ENCODE peak calls at places on chromosomes 2 and 18, in nine cellular contexts. X, G, E, K, F, I, S, Y and D are unnamed samples.

GRCh38 chr2:230795856-230796255 is 68.9 kb upstream of the ITM2C start:
- DNase-seq in E (no peak), G (no peak), Y (no peak), I (no peak), X (no peak), F (no peak), K (peak), S (no peak), D (no peak)

GRCh38 chr2:228866044-228866443 is 405.0 kb downstream of the PID1 start:
- DNase-seq in K (no peak), I (peak), S (no peak), F (no peak), X (no peak), E (no peak), Y (no peak), G (no peak), D (no peak)

GRCh38 chr2:109143214-109144187 is 14.5 kb downstream of the SH3RF3 start:
- DNase-seq in G (no peak), F (no peak), S (no peak), E (no peak), Y (no peak), I (no peak), K (no peak), X (no peak), D (no peak)

GRCh38 chr2:141200191-141200590 is 930.6 kb downstream of the LRP1B start:
- DNase-seq in I (no peak), Y (no peak), F (no peak), S (no peak), K (no peak), X (no peak), G (no peak), E (no peak), D (no peak)

GRCh38 chr2:241224851-241225438 is 36.5 kb downstream of the ANO7 start:
- DNase-seq in K (no peak), G (no peak), Y (no peak), E (no peak), S (no peak), X (no peak), I (peak), F (no peak), D (no peak)

GRCh38 chr2:120561393-120562035 is 174.2 kb upstream of the GLI2 start:
- DNase-seq in E (no peak), Y (no peak), X (no peak), S (no peak), G (no peak), I (no peak), F (no peak), K (no peak), D (no peak)

GRCh38 chr18:75538727-75539126 is 111.2 kb upstream of the SMIM21 start:
- DNase-seq in I (no peak), X (no peak), F (no peak), Y (no peak), S (no peak), G (no peak), E (no peak), K (no peak), D (no peak)

GRCh38 chr2:105582952-105583660 is 161.6 kb upstream of the NCK2 start:
- DNase-seq in E (peak), S (no peak), X (no peak), Y (no peak), F (no peak), K (no peak), G (no peak), I (no peak), D (no peak)

GRCh38 chr2:239137890-239138283 is 262.9 kb downstream of the HDAC4 start:
- DNase-seq in Y (no peak), E (no peak), X (no peak), G (no peak), F (no peak), K (no peak), I (no peak), S (no peak), D (no peak)

GRCh38 chr2:39603436-39603835 is 62.3 kb upstream of the TMEM178A start:
- DNase-seq in Y (no peak), I (no peak), E (no peak), K (no peak), F (no peak), G (no peak), X (no peak), S (no peak), D (no peak)

GRCh38 chr2:28047698-28048097 is 157.2 kb downstream of the BABAM2 start:
- DNase-seq in K (no peak), X (no peak), I (no peak), F (no peak), G (no peak), E (no peak), Y (no peak), S (no peak), D (no peak)

GRCh38 chr2:152465541-152465940 is 130.6 kb downstream of the FMNL2 start:
- DNase-seq in G (no peak), K (no peak), X (no peak), I (no peak), E (no peak), S (no peak), Y (no peak), F (no peak), D (no peak)

GRCh38 chr18:68034293-68034692 is 517.8 kb upstream of the DSEL start:
- DNase-seq in F (no peak), X (no peak), E (no peak), G (no peak), I (no peak), Y (no peak), S (no peak), K (no peak), D (no peak)

GRCh38 chr2:112996635-112997034 is 8.6 kb upstream of the IL36A start:
- DNase-seq in S (no peak), F (no peak), E (peak), G (no peak), Y (no peak), X (peak), K (no peak), I (no peak), D (no peak)

GRCh38 chr2:47288864-47289263 is 114.1 kb upstream of the MSH2 start:
- DNase-seq in I (no peak), E (no peak), F (no peak), S (no peak), K (no peak), G (no peak), Y (no peak), X (no peak), D (no peak)

GRCh38 chr2:120013569-120014223 is 819 bp downstream of the EPB41L5 start:
- DNase-seq in K (no peak), F (no peak), G (no peak), I (no peak), Y (no peak), X (peak), E (peak), S (peak), D (no peak)

GRCh38 chr2:96146151-96146880 is 1.1 kb upstream of the DUSP2 start:
- DNase-seq in S (no peak), G (peak), X (no peak), Y (peak), E (peak), K (peak), I (peak), F (peak), D (no peak)

GRCh38 chr2:56449449-56449860 is 265.7 kb downstream of the CCDC85A start:
- DNase-seq in E (no peak), I (no peak), S (no peak), Y (no peak), X (peak), G (no peak), F (no peak), K (no peak), D (no peak)

GRCh38 chr2:8197101-8197500 is 484.8 kb upstream of the ID2 start:
- DNase-seq in Y (no peak), G (no peak), I (no peak), S (no peak), K (no peak), F (no peak), E (no peak), X (no peak), D (no peak)

GRCh38 chr2:100739735-100740432 is 80.1 kb upstream of the NPAS2 start:
- DNase-seq in S (no peak), Y (no peak), E (no peak), X (no peak), F (no peak), K (no peak), G (no peak), I (no peak), D (no peak)

GRCh38 chr2:17959833-17960232 is 81.4 kb downstream of the KCNS3 start:
- DNase-seq in S (no peak), X (no peak), G (no peak), Y (no peak), I (no peak), F (no peak), E (no peak), K (no peak), D (no peak)

GRCh38 chr2:46036929-46037328 is 260.3 kb upstream of the EPAS1 start:
- DNase-seq in X (no peak), E (no peak), G (no peak), F (no peak), S (no peak), Y (no peak), K (no peak), I (no peak), D (no peak)

GRCh38 chr2:10980886-10981425 is 69.2 kb downstream of the KCNF1 start:
- DNase-seq in I (no peak), G (no peak), K (no peak), E (no peak), X (no peak), S (no peak), Y (no peak), F (no peak), D (no peak)

GRCh38 chr2:164257794-164258193 is 363.5 kb downstream of the GRB14 start:
- DNase-seq in F (no peak), G (no peak), K (no peak), I (no peak), S (no peak), X (no peak), Y (no peak), E (no peak), D (no peak)

GRCh38 chr2:120945091-120945490 is 209.4 kb downstream of the GLI2 start:
- DNase-seq in I (no peak), S (no peak), F (no peak), K (no peak), E (no peak), X (no peak), G (no peak), Y (no peak), D (no peak)

GRCh38 chr2:115118306-115118705 is 675.9 kb downstream of the DPP10 start:
- DNase-seq in K (no peak), S (no peak), I (no peak), G (no peak), Y (no peak), F (no peak), X (no peak), E (no peak), D (no peak)

GRCh38 chr2:225236769-225237323 is 162.7 kb upstream of the NYAP2 start:
- DNase-seq in E (no peak), F (no peak), X (no peak), K (no peak), Y (no peak), I (no peak), G (no peak), S (no peak), D (no peak)

GRCh38 chr18:77055429-77056310 is 76.9 kb downstream of the MBP start:
- DNase-seq in E (no peak), K (no peak), S (no peak), F (no peak), I (peak), G (peak), Y (no peak), X (no peak), D (no peak)
- TF ChIP-seq POLR2AphosphoS5 in E (no peak), K (no peak), S (no peak), F (no peak), I (peak), G (no peak), Y (no peak), X (no peak), D (no peak)

GRCh38 chr2:85647823-85648526 is 20.0 kb downstream of the SFTPB start:
- DNase-seq in G (no peak), E (no peak), F (no peak), I (no peak), S (no peak), Y (no peak), K (no peak), X (no peak), D (no peak)
- TF ChIP-seq POLR2AphosphoS5 in G (no peak), E (no peak), F (no peak), I (no peak), S (no peak), Y (no peak), K (no peak), X (no peak), D (no peak)

GRCh38 chr2:43080626-43081025 is 145.8 kb downstream of the ZFP36L2 start:
- DNase-seq in K (peak), E (no peak), S (no peak), G (no peak), X (no peak), I (peak), F (no peak), Y (no peak), D (no peak)

GRCh38 chr2:43081131-43081745 is 145.2 kb downstream of the ZFP36L2 start:
- DNase-seq in I (no peak), S (no peak), Y (no peak), X (no peak), K (peak), E (no peak), F (no peak), G (no peak), D (no peak)

GRCh38 chr2:43082878-43083261 is 143.5 kb downstream of the ZFP36L2 start:
- DNase-seq in S (no peak), E (no peak), G (no peak), I (peak), X (no peak), K (no peak), Y (no peak), F (no peak), D (no peak)

GRCh38 chr2:43083278-43083677 is 143.1 kb downstream of the ZFP36L2 start:
- DNase-seq in I (peak), X (no peak), Y (no peak), E (no peak), G (no peak), F (no peak), K (peak), S (no peak), D (no peak)

GRCh38 chr2:43082111-43082877 is 144.1 kb downstream of the ZFP36L2 start:
- DNase-seq in E (no peak), K (no peak), G (no peak), I (peak), S (no peak), Y (no peak), X (no peak), F (no peak), D (no peak)
- TF ChIP-seq POLR2AphosphoS5 in E (peak), K (peak), G (no peak), I (peak), S (no peak), Y (no peak), X (no peak), F (no peak), D (peak)

GRCh38 chr18:9716375-9716774 is 8.3 kb downstream of the RAB31 start:
- DNase-seq in G (no peak), I (no peak), X (no peak), S (no peak), E (no peak), K (peak), Y (no peak), F (no peak), D (no peak)

GRCh38 chr18:9716780-9717563 is 8.9 kb downstream of the RAB31 start:
- DNase-seq in S (no peak), G (no peak), I (no peak), K (peak), Y (no peak), E (no peak), X (no peak), F (no peak), D (no peak)

GRCh38 chr18:9721893-9722515 is 13.9 kb downstream of the RAB31 start:
- DNase-seq in Y (no peak), X (no peak), S (no peak), F (no peak), I (no peak), K (peak), G (no peak), E (no peak), D (peak)

GRCh38 chr18:9720327-9720726 is 12.2 kb downstream of the RAB31 start:
- DNase-seq in I (no peak), F (no peak), G (no peak), X (peak), Y (no peak), E (no peak), K (peak), S (no peak), D (no peak)

GRCh38 chr18:9719421-9719981 is 11.4 kb downstream of the RAB31 start:
- DNase-seq in K (peak), I (no peak), G (no peak), S (peak), X (no peak), E (no peak), Y (peak), F (no peak), D (no peak)
- TF ChIP-seq POLR2AphosphoS5 in K (no peak), I (peak), G (no peak), S (peak), X (no peak), E (no peak), Y (peak), F (no peak), D (peak)

DNA sequence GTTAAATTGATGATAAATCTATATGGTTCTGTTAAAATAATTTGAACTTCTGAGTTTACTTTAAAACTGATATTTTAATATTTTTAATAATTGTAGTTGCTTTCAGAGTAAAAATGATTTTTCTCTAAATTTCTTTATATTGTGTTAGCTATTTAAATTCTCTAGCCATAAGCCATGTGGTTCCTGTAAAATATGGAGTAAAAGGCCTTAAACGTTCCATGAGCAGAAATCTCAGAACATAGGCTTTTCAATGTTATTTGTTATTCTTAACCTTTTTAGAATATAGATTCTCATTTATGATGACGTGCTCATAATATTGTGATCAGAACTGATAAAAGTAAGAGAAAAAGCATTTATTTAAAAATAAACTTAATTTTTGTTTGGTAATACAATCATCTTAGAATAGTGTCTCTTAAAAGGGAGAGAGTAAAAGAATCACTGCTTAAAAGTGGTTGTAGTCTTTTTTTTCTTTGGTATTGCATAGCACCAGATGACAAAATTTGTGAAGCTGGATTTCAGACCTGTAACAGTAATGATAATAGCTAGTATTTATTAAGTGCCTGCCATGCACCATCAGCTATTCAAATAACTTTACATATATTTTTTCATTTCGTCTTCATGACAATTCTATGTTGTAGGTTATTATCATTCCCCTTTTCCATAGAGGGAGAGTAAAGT is 2.7 kb downstream of the BMPR2 start:
- DNase-seq in K (no peak), E (no peak), S (no peak), X (no peak), G (no peak), I (no peak), Y (no peak), F (no peak), D (no peak)
- TF ChIP-seq POLR2AphosphoS5 in K (no peak), E (no peak), S (no peak), X (no peak), G (no peak), I (no peak), Y (no peak), F (no peak), D (no peak)

GRCh38 chr2:200703926-200704637 is 107.6 kb upstream of the BZW1 start:
- DNase-seq in X (no peak), I (no peak), E (no peak), S (no peak), K (no peak), F (no peak), Y (no peak), G (no peak), D (no peak)

GRCh38 chr2:200702044-200702443 is 109.7 kb upstream of the BZW1 start:
- DNase-seq in S (no peak), I (no peak), E (no peak), Y (no peak), F (no peak), K (no peak), G (no peak), X (no peak), D (no peak)

GRCh38 chr2:200705305-200705985 is 106.3 kb upstream of the BZW1 start:
- DNase-seq in G (no peak), X (peak), Y (no peak), S (no peak), K (no peak), I (no peak), E (no peak), F (no peak), D (no peak)

GRCh38 chr2:200702646-200703118 is 109.0 kb upstream of the BZW1 start:
- DNase-seq in F (no peak), Y (no peak), E (no peak), X (no peak), I (no peak), S (no peak), K (no peak), G (no peak), D (no peak)

DNA sequence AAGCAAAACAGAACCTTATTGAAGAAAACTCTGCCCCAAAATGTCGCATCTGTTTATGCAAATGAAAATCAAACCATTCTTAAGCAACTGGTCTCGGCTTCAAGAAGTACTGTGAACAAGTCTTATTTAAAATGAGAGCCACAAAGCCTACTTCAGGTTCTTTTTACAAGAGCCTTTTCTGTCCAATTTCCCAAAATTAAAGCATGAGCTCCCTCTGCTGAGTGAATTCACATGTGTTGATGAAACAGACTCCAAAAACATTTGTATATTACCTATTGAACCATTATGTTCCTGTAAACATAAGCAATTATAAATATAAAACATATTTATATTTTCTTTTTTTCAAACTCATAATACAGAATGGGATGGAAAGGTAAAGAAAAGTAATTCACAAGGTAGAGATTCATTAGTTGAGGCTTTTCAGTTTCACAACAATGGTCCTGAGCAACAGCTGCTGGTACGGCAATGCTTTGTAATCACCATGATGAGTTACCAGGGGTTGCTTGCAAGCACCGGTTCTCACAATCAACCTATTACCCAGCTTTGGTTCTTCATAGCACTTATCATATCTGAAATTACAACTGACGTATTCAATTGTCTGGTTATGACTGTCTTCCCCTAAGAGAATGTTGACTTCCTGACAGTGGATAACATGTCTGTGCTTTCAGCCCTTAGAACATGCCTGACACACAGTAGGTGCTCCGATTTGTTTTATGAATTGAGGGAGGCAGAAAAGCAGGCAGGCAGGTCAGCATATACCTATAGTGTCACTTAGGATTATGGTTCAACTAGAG is 108.4 kb upstream of the BZW1 start:
- DNase-seq in G (no peak), E (no peak), Y (no peak), F (no peak), I (no peak), K (no peak), S (peak), X (peak), D (no peak)
- TF ChIP-seq POLR2AphosphoS5 in G (no peak), E (no peak), Y (no peak), F (no peak), I (no peak), K (no peak), S (no peak), X (no peak), D (no peak)

GRCh38 chr2:202208526-202208925 is 29.9 kb downstream of the SUMO1 start:
- DNase-seq in I (no peak), G (no peak), Y (no peak), S (no peak), F (no peak), K (no peak), E (no peak), X (no peak), D (no peak)
- TF ChIP-seq POLR2AphosphoS5 in I (no peak), G (no peak), Y (no peak), S (no peak), F (no peak), K (no peak), E (no peak), X (no peak), D (no peak)

DNA sequence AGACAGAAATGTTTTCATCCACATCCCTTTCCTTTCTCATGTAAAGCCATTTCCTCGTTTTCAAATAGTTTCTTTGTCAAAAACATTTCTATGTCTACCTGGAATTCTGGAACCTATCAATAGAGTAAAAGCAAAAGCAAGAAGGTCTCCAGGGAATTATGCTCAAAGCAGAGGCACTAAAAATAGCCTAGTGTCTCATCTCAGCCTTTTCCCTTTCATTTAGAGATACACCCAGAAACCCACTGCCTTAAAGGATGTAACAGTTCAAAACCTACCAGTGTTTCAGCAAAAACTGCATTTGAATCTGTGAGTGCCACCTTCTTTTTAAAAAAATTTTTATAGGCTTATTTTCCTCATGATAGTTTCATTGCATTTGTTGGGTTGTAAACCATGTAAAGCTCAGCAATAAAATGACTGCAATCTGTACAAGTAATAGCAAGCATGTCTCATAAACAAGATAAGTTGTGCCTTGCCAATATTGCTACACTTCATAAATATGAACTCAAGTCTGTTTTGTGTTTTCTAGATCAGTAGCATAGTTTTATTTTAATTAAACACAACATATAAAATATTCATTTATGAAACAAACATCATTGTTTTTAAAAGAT is 927.3 kb upstream of the ACVR2A start:
- DNase-seq in X (no peak), E (no peak), G (no peak), S (no peak), K (no peak), Y (no peak), I (no peak), F (no peak), D (no peak)
- TF ChIP-seq POLR2AphosphoS5 in X (no peak), E (no peak), G (no peak), S (no peak), K (no peak), Y (no peak), I (no peak), F (no peak), D (no peak)